ENCODE peak calls at places on chromosome 19, in six cellular contexts. One of them, this sample, is unnamed.

GRCh38 chr19:55212447-55212846 is 3.1 kb upstream of the PTPRH start:
- DNase-seq in left ventricle myocardium inferior: no peak
- DNase-seq in H7: peak
- DNase-seq in SK-N-SH: no peak
- DNase-seq in EH: no peak
- DNase-seq in T-helper 2 cell treated with Interferon-gamma antibody and Interleukin-4, amounts not matched to agents 5 μg/mL and 100 μg/mL, for 36 hours: no peak
- DNase-seq in this sample: no peak

GRCh38 chr19:40693896-40694295 is 3.4 kb upstream of the NUMBL start:
- DNase-seq in T-helper 2 cell treated with Interferon-gamma antibody and Interleukin-4, amounts not matched to agents 5 μg/mL and 100 μg/mL, for 36 hours: no peak
- DNase-seq in SK-N-SH: no peak
- DNase-seq in H7: no peak
- DNase-seq in left ventricle myocardium inferior: no peak
- DNase-seq in EH: no peak
- DNase-seq in this sample: no peak

GRCh38 chr19:58545286-58546068 is 1.6 kb downstream of the TRIM28 start:
- DNase-seq in T-helper 2 cell treated with Interferon-gamma antibody and Interleukin-4, amounts not matched to agents 5 μg/mL and 100 μg/mL, for 36 hours: no peak
- DNase-seq in left ventricle myocardium inferior: no peak
- DNase-seq in SK-N-SH: no peak
- DNase-seq in H7: peak
- DNase-seq in EH: peak
- DNase-seq in this sample: no peak

GRCh38 chr19:55649579-55650557 is 1.9 kb downstream of the CCDC106 start:
- DNase-seq in T-helper 2 cell treated with Interferon-gamma antibody and Interleukin-4, amounts not matched to agents 5 μg/mL and 100 μg/mL, for 36 hours: no peak
- DNase-seq in left ventricle myocardium inferior: no peak
- DNase-seq in H7: peak
- DNase-seq in EH: no peak
- DNase-seq in SK-N-SH: no peak
- DNase-seq in this sample: no peak

GRCh38 chr19:12907166-12907565 is 11.9 kb downstream of the SYCE2 start:
- DNase-seq in SK-N-SH: no peak
- DNase-seq in H7: no peak
- DNase-seq in left ventricle myocardium inferior: no peak
- DNase-seq in EH: no peak
- DNase-seq in T-helper 2 cell treated with Interferon-gamma antibody and Interleukin-4, amounts not matched to agents 5 μg/mL and 100 μg/mL, for 36 hours: no peak
- DNase-seq in this sample: no peak

GRCh38 chr19:10848208-10848843 is at the start of gene C19orf38:
- DNase-seq in left ventricle myocardium inferior: no peak
- DNase-seq in EH: no peak
- DNase-seq in SK-N-SH: no peak
- DNase-seq in H7: peak
- DNase-seq in T-helper 2 cell treated with Interferon-gamma antibody and Interleukin-4, amounts not matched to agents 5 μg/mL and 100 μg/mL, for 36 hours: no peak
- DNase-seq in this sample: no peak

GRCh38 chr19:343941-344624 is 513 bp downstream of the MIER2 start:
- DNase-seq in T-helper 2 cell treated with Interferon-gamma antibody and Interleukin-4, amounts not matched to agents 5 μg/mL and 100 μg/mL, for 36 hours: peak
- DNase-seq in EH: peak
- DNase-seq in SK-N-SH: peak
- DNase-seq in left ventricle myocardium inferior: no peak
- DNase-seq in H7: peak
- DNase-seq in this sample: no peak

GRCh38 chr19:30084390-30084819 is 142.4 kb downstream of the URI1 start:
- DNase-seq in EH: no peak
- DNase-seq in left ventricle myocardium inferior: no peak
- DNase-seq in SK-N-SH: peak
- DNase-seq in H7: no peak
- DNase-seq in T-helper 2 cell treated with Interferon-gamma antibody and Interleukin-4, amounts not matched to agents 5 μg/mL and 100 μg/mL, for 36 hours: no peak
- DNase-seq in this sample: no peak

GRCh38 chr19:10611907-10612306 is 13.4 kb upstream of the SLC44A2 start:
- DNase-seq in H7: no peak
- DNase-seq in left ventricle myocardium inferior: no peak
- DNase-seq in T-helper 2 cell treated with Interferon-gamma antibody and Interleukin-4, amounts not matched to agents 5 μg/mL and 100 μg/mL, for 36 hours: no peak
- DNase-seq in SK-N-SH: no peak
- DNase-seq in EH: peak
- DNase-seq in this sample: no peak

GRCh38 chr19:15195987-15196682 is 4.7 kb downstream of the NOTCH3 start:
- DNase-seq in left ventricle myocardium inferior: no peak
- DNase-seq in H7: peak
- DNase-seq in T-helper 2 cell treated with Interferon-gamma antibody and Interleukin-4, amounts not matched to agents 5 μg/mL and 100 μg/mL, for 36 hours: no peak
- DNase-seq in EH: no peak
- DNase-seq in SK-N-SH: no peak
- DNase-seq in this sample: no peak

GRCh38 chr19:58305932-58306323 is 751 bp downstream of the ERVK3-1 start:
- DNase-seq in EH: no peak
- DNase-seq in SK-N-SH: peak
- DNase-seq in H7: no peak
- DNase-seq in left ventricle myocardium inferior: no peak
- DNase-seq in T-helper 2 cell treated with Interferon-gamma antibody and Interleukin-4, amounts not matched to agents 5 μg/mL and 100 μg/mL, for 36 hours: no peak
- DNase-seq in this sample: no peak

GRCh38 chr19:5338661-5339469 is 1.7 kb downstream of the PTPRS start:
- DNase-seq in SK-N-SH: peak
- DNase-seq in EH: no peak
- DNase-seq in left ventricle myocardium inferior: no peak
- DNase-seq in T-helper 2 cell treated with Interferon-gamma antibody and Interleukin-4, amounts not matched to agents 5 μg/mL and 100 μg/mL, for 36 hours: no peak
- DNase-seq in H7: peak
- DNase-seq in this sample: no peak

GRCh38 chr19:4352701-4353121 is 9.3 kb downstream of the MPND start:
- DNase-seq in SK-N-SH: peak
- DNase-seq in EH: peak
- DNase-seq in left ventricle myocardium inferior: no peak
- DNase-seq in T-helper 2 cell treated with Interferon-gamma antibody and Interleukin-4, amounts not matched to agents 5 μg/mL and 100 μg/mL, for 36 hours: no peak
- DNase-seq in H7: peak
- DNase-seq in this sample: no peak

GRCh38 chr19:4583961-4584669 is 24.6 kb upstream of the SEMA6B start:
- DNase-seq in EH: peak
- DNase-seq in left ventricle myocardium inferior: no peak
- DNase-seq in T-helper 2 cell treated with Interferon-gamma antibody and Interleukin-4, amounts not matched to agents 5 μg/mL and 100 μg/mL, for 36 hours: no peak
- DNase-seq in H7: peak
- DNase-seq in SK-N-SH: peak
- DNase-seq in this sample: peak

GRCh38 chr19:34644991-34645461 is 31.9 kb downstream of the SCGB2B2 start:
- DNase-seq in T-helper 2 cell treated with Interferon-gamma antibody and Interleukin-4, amounts not matched to agents 5 μg/mL and 100 μg/mL, for 36 hours: no peak
- DNase-seq in SK-N-SH: peak
- DNase-seq in EH: no peak
- DNase-seq in H7: no peak
- DNase-seq in left ventricle myocardium inferior: no peak
- DNase-seq in this sample: no peak

GRCh38 chr19:17577698-17578097 is 22.2 kb downstream of the COLGALT1 start:
- DNase-seq in T-helper 2 cell treated with Interferon-gamma antibody and Interleukin-4, amounts not matched to agents 5 μg/mL and 100 μg/mL, for 36 hours: no peak
- DNase-seq in SK-N-SH: no peak
- DNase-seq in left ventricle myocardium inferior: no peak
- DNase-seq in EH: no peak
- DNase-seq in H7: peak
- DNase-seq in this sample: no peak

GRCh38 chr19:1268392-1269064 is 604 bp upstream of the CIRBP start:
- DNase-seq in EH: no peak
- DNase-seq in T-helper 2 cell treated with Interferon-gamma antibody and Interleukin-4, amounts not matched to agents 5 μg/mL and 100 μg/mL, for 36 hours: no peak
- DNase-seq in H7: no peak
- DNase-seq in SK-N-SH: no peak
- DNase-seq in left ventricle myocardium inferior: no peak
- DNase-seq in this sample: peak

GRCh38 chr19:34274827-34275625 is 20.7 kb downstream of the GARRE1 start:
- DNase-seq in EH: peak
- DNase-seq in H7: no peak
- DNase-seq in SK-N-SH: no peak
- DNase-seq in T-helper 2 cell treated with Interferon-gamma antibody and Interleukin-4, amounts not matched to agents 5 μg/mL and 100 μg/mL, for 36 hours: no peak
- DNase-seq in left ventricle myocardium inferior: no peak
- DNase-seq in this sample: no peak

GRCh38 chr19:31351212-31352193 is 2.3 kb upstream of the TSHZ3 start:
- DNase-seq in H7: peak
- DNase-seq in EH: peak
- DNase-seq in left ventricle myocardium inferior: peak
- DNase-seq in T-helper 2 cell treated with Interferon-gamma antibody and Interleukin-4, amounts not matched to agents 5 μg/mL and 100 μg/mL, for 36 hours: no peak
- DNase-seq in SK-N-SH: peak
- DNase-seq in this sample: no peak

GRCh38 chr19:56956503-56957226 is 116.1 kb upstream of the PEG3 start:
- DNase-seq in SK-N-SH: no peak
- DNase-seq in T-helper 2 cell treated with Interferon-gamma antibody and Interleukin-4, amounts not matched to agents 5 μg/mL and 100 μg/mL, for 36 hours: no peak
- DNase-seq in H7: no peak
- DNase-seq in left ventricle myocardium inferior: no peak
- DNase-seq in EH: no peak
- DNase-seq in this sample: no peak

GRCh38 chr19:42528354-42529247 is at the start of gene CEACAM1:
- DNase-seq in EH: peak
- DNase-seq in SK-N-SH: no peak
- DNase-seq in H7: no peak
- DNase-seq in T-helper 2 cell treated with Interferon-gamma antibody and Interleukin-4, amounts not matched to agents 5 μg/mL and 100 μg/mL, for 36 hours: peak
- DNase-seq in left ventricle myocardium inferior: no peak
- DNase-seq in this sample: no peak

GRCh38 chr19:10305139-10305806 is 4.3 kb downstream of the ZGLP1 start:
- DNase-seq in EH: peak
- DNase-seq in SK-N-SH: no peak
- DNase-seq in H7: no peak
- DNase-seq in left ventricle myocardium inferior: no peak
- DNase-seq in T-helper 2 cell treated with Interferon-gamma antibody and Interleukin-4, amounts not matched to agents 5 μg/mL and 100 μg/mL, for 36 hours: no peak
- DNase-seq in this sample: no peak

GRCh38 chr19:3851254-3852176 is 17.3 kb downstream of the ZFR2 start:
- DNase-seq in SK-N-SH: no peak
- DNase-seq in T-helper 2 cell treated with Interferon-gamma antibody and Interleukin-4, amounts not matched to agents 5 μg/mL and 100 μg/mL, for 36 hours: no peak
- DNase-seq in H7: no peak
- DNase-seq in left ventricle myocardium inferior: no peak
- DNase-seq in EH: peak
- DNase-seq in this sample: no peak

GRCh38 chr19:19217110-19217509 is 5.4 kb downstream of the NCAN start:
- DNase-seq in EH: peak
- DNase-seq in H7: peak
- DNase-seq in T-helper 2 cell treated with Interferon-gamma antibody and Interleukin-4, amounts not matched to agents 5 μg/mL and 100 μg/mL, for 36 hours: no peak
- DNase-seq in SK-N-SH: peak
- DNase-seq in left ventricle myocardium inferior: no peak
- DNase-seq in this sample: no peak

GRCh38 chr19:23999821-24000610 is 85.3 kb downstream of the ZNF726 start:
- DNase-seq in H7: no peak
- DNase-seq in left ventricle myocardium inferior: no peak
- DNase-seq in T-helper 2 cell treated with Interferon-gamma antibody and Interleukin-4, amounts not matched to agents 5 μg/mL and 100 μg/mL, for 36 hours: no peak
- DNase-seq in SK-N-SH: no peak
- DNase-seq in EH: no peak
- DNase-seq in this sample: no peak

GRCh38 chr19:50534478-50534877 is 20.8 kb upstream of the ASPDH start:
- DNase-seq in left ventricle myocardium inferior: no peak
- DNase-seq in SK-N-SH: no peak
- DNase-seq in H7: no peak
- DNase-seq in EH: no peak
- DNase-seq in T-helper 2 cell treated with Interferon-gamma antibody and Interleukin-4, amounts not matched to agents 5 μg/mL and 100 μg/mL, for 36 hours: no peak
- DNase-seq in this sample: no peak

GRCh38 chr19:43809762-43810696 is 7.8 kb upstream of the LYPD5 start:
- DNase-seq in H7: peak
- DNase-seq in SK-N-SH: peak
- DNase-seq in left ventricle myocardium inferior: no peak
- DNase-seq in T-helper 2 cell treated with Interferon-gamma antibody and Interleukin-4, amounts not matched to agents 5 μg/mL and 100 μg/mL, for 36 hours: no peak
- DNase-seq in EH: peak
- DNase-seq in this sample: no peak